ENCODE peak calls at places on chromosomes 1 and 21, in eight cellular contexts. V is AG04449, I is lower lobe of right lung, L is mammary epithelial cell, B is nephron progenitor cell, N is lower leg skin, R is A549, P is fibroblast of mammary gland. D is an unnamed sample.

GRCh38 chr21:44722701-44723100 is 11.3 kb upstream of the TSPEAR start:
- DNase-seq in V (no peak), I (no peak), L (no peak), B (no peak), N (peak; percentile 68), R (no peak), P (no peak), D (peak; percentile 54)

GRCh38 chr21:29231781-29232548 is 66.8 kb upstream of the BACH1 start:
- DNase-seq in V (no peak), I (no peak), L (no peak), B (no peak), N (no peak), R (no peak), P (no peak), D (no peak)

GRCh38 chr1:224493269-224493668 is 58.7 kb upstream of the WDR26 start:
- DNase-seq in V (no peak), I (no peak), L (no peak), B (no peak), N (no peak), R (no peak), P (no peak), D (no peak)

GRCh38 chr1:41485605-41486004 is 1.1 kb upstream of the EDN2 start:
- DNase-seq in V (peak; percentile 44), I (peak; percentile 32), L (peak; percentile 74), B (no peak), N (no peak), R (peak; percentile 57), P (peak; percentile 61), D (no peak)

GRCh38 chr21:36097427-36098230 is 27.8 kb downstream of the CBR1 start:
- DNase-seq in V (no peak), I (no peak), L (no peak), B (no peak), N (no peak), R (no peak), P (no peak), D (no peak)

GRCh38 chr1:84492726-84493125 is 13.5 kb upstream of the SPATA1 start:
- DNase-seq in V (no peak), I (no peak), L (no peak), B (no peak), N (no peak), R (no peak), P (no peak), D (no peak)

GRCh38 chr1:198880818-198881597 is 242.2 kb downstream of the PTPRC start:
- DNase-seq in V (peak; percentile 83), I (no peak), L (peak; percentile 87), B (no peak), N (no peak), R (peak; percentile 74), P (peak; percentile 96), D (no peak)

GRCh38 chr1:115642168-115643072 is 650 bp downstream of the VANGL1 start:
- DNase-seq in V (no peak), I (peak; percentile 62), L (peak; percentile 70), B (peak; percentile 61), N (peak; percentile 92), R (peak; percentile 48), P (peak; percentile 33), D (no peak)

GRCh38 chr1:156475568-156476500 is 24.7 kb downstream of the MEF2D start:
- DNase-seq in V (no peak), I (no peak), L (no peak), B (no peak), N (peak; percentile 96), R (no peak), P (peak; percentile 95), D (no peak)

GRCh38 chr1:10625554-10625953 is 150.8 kb downstream of the PEX14 start:
- DNase-seq in V (no peak), I (no peak), L (no peak), B (no peak), N (peak; percentile 75), R (no peak), P (no peak), D (no peak)

GRCh38 chr1:16232316-16232710 is 4.7 kb downstream of the CPLANE2 start:
- DNase-seq in V (no peak), I (no peak), L (no peak), B (no peak), N (no peak), R (no peak), P (no peak), D (no peak)

GRCh38 chr1:188668083-188668482 is 1809.6 kb downstream of the BRINP3 start:
- DNase-seq in V (no peak), I (no peak), L (no peak), B (no peak), N (no peak), R (peak; percentile 31), P (no peak), D (no peak)

GRCh38 chr1:228517655-228518054 is 30.5 kb downstream of the RNF187 start:
- DNase-seq in V (no peak), I (no peak), L (no peak), B (no peak), N (no peak), R (no peak), P (no peak), D (no peak)

GRCh38 chr1:47623174-47623940 is 185.5 kb downstream of the FOXD2 start:
- DNase-seq in V (no peak), I (no peak), L (no peak), B (no peak), N (peak; percentile 70), R (no peak), P (no peak), D (peak; percentile 37)

GRCh38 chr1:243336163-243336562 is 80.3 kb downstream of the SDCCAG8 start:
- DNase-seq in V (no peak), I (no peak), L (no peak), B (no peak), N (no peak), R (no peak), P (no peak), D (no peak)

GRCh38 chr1:54800899-54801759 is at the start of gene TTC22:
- DNase-seq in V (no peak), I (peak; percentile 85), L (peak; percentile 72), B (peak; percentile 50), N (peak; percentile 89), R (no peak), P (no peak), D (no peak)

GRCh38 chr1:110209715-110210603 is at the start of gene KCNC4:
- DNase-seq in V (no peak), I (peak; percentile 94), L (peak; percentile 61), B (peak; percentile 91), N (peak; percentile 97), R (peak; percentile 81), P (peak; percentile 66), D (peak; percentile 77)

GRCh38 chr1:20366076-20366765 is 75.5 kb downstream of the VWA5B1 start:
- DNase-seq in V (no peak), I (no peak), L (peak; percentile 15), B (peak; percentile 38), N (no peak), R (no peak), P (peak; percentile 41), D (no peak)

GRCh38 chr1:203934651-203935050 is 73.3 kb downstream of the SNRPE start:
- DNase-seq in V (no peak), I (no peak), L (no peak), B (no peak), N (no peak), R (no peak), P (peak; percentile 41), D (no peak)

GRCh38 chr1:71509051-71509595 is 428.3 kb upstream of the ZRANB2 start:
- DNase-seq in V (no peak), I (no peak), L (no peak), B (no peak), N (no peak), R (no peak), P (peak; percentile 54), D (no peak)

DNA sequence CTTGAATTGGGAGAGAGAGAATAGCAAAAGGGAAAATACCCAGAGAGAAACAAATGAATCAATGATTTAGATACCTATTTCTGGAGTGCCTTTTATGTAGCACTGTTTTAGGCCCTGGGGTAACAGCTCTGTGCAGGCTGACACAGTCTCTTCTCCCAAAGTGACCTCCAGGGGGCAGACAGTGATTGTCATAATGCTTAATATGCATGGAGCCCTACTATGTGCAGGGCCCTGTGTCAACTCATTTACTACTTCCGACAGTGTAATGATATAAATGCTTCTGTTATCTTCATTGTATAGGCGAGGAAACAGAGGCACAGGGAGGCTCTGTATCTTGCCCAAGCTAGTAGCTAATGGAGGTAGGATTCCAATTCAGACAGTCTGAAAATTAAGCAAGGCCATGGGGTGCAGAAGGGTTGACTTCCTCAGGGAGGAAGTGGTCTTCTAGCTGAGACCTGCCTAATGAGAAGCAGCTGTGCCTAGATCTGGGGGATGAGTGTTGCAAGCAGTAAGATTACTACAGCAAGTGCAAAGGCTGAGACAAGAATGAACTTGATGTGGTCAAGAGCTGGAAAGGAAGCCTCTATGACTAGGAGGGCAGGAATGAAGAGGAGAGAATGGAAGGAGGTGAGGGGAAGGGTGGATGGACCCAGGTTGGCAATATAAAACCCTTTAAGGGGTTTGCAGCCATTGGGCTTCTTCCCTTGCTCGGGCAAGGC is 16.2 kb upstream of the SERINC2 start:
- DNase-seq in V (peak; percentile 82), I (no peak), L (peak; percentile 99), B (no peak), N (no peak), R (no peak), P (peak; percentile 97), D (no peak)
- TF ChIP-seq CTCF in V (peak; percentile 8), I (no peak), L (peak; percentile 64), B (peak; percentile 18), N (no peak), R (peak; percentile 15), P (peak; percentile 56), D (peak; percentile 57)

DNA sequence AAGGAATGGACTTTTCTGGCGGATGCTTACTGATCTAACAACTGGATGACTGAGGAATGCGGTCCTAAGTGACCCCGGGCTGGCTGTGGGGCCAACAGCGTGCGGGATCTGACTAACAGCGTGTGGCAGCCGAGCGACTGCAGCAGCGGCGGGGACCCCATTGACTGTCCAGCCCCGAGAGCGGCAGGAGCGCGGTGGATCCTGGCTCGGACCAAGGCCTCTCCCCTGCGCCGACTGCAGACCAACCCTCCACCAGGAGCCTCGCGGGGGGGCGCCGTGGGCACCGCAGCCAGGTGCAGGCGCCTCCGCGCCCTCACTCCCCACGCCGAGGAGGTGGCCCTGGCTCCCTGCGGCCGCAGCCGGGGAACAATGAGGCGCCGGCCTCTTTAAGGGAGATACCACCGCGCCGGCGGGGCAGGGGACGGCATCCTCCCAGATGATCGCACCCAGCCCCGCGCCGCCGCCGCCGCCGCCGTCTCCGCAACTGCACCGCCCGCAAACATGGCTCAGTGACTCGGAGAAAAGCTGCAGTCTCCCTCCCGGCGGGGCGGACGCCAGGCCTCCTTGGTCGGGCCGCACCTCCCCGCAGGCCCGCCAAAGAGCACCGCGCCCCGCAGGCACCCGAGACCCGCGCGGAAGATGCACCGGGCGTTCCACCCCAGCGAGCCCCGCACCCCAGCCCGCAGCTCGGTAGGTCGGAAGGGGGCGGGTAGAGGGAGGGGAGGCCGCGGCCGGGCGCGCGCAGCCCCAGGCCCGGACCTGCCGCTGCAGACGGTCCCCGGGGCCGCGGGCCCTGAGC is 694 bp upstream of the PDIK1L start:
- DNase-seq in V (no peak), I (peak; percentile 89), L (peak; percentile 71), B (peak; percentile 88), N (peak; percentile 95), R (peak; percentile 64), P (peak; percentile 51), D (peak; percentile 84)
- TF ChIP-seq CTCF in V (no peak), I (no peak), L (no peak), B (no peak), N (no peak), R (no peak), P (no peak), D (no peak)

GRCh38 chr1:102174259-102174863 is 177.6 kb upstream of the OLFM3 start:
- DNase-seq in V (no peak), I (no peak), L (peak; percentile 13), B (peak; percentile 5), N (no peak), R (peak; percentile 4), P (no peak), D (no peak)
- TF ChIP-seq CTCF in V (no peak), I (peak; percentile 26), L (peak; percentile 62), B (peak; percentile 50), N (no peak), R (no peak), P (no peak), D (peak; percentile 65)

GRCh38 chr1:6918908-6919511 is 133.8 kb downstream of the CAMTA1 start:
- DNase-seq in V (no peak), I (no peak), L (peak; percentile 11), B (no peak), N (no peak), R (no peak), P (no peak), D (no peak)
- TF ChIP-seq CTCF in V (no peak), I (no peak), L (peak; percentile 10), B (no peak), N (no peak), R (no peak), P (no peak), D (no peak)

D was measured in type B pancreatic cell.